ENCODE peak calls at places on chromosomes 4 and X, in four cellular contexts. X is naive thymus-derived CD8-positive, alpha-beta T cell; V is gastrocnemius medialis; D is HFFc6. T is an unnamed sample.

GRCh38 chrX:151875270-151876026 is 37.2 kb upstream of the MAGEA4 start:
- DNase-seq in X (no peak), V (no peak), D (no peak), T (no peak)

GRCh38 chr4:106287353-106287969 is 28.5 kb downstream of the TBCK start:
- DNase-seq in X (no peak), V (no peak), D (peak), T (no peak)

GRCh38 chrX:45888518-45888917 is 656.7 kb downstream of the ZNF674 start:
- DNase-seq in X (no peak), D (no peak), V (no peak), T (no peak)

GRCh38 chrX:44314259-44314734 is 29.2 kb downstream of the EFHC2 start:
- DNase-seq in V (no peak), D (no peak), X (no peak), T (peak)

GRCh38 chr4:152301381-152301780 is 234.5 kb downstream of the FBXW7 start:
- DNase-seq in X (no peak), V (no peak), D (no peak), T (no peak)

GRCh38 chrX:97039363-97040029 is 155.8 kb downstream of the RPA4 start:
- DNase-seq in D (no peak), V (no peak), X (no peak), T (no peak)

GRCh38 chr4:52199574-52200338 is 148.7 kb downstream of the SPATA18 start:
- DNase-seq in X (no peak), D (peak), V (no peak), T (no peak)

GRCh38 chr4:85720736-85721135 is 245.8 kb downstream of the ARHGAP24 start:
- DNase-seq in V (no peak), X (no peak), D (peak), T (no peak)

GRCh38 chrX:136529795-136530194 is 2.2 kb upstream of the VGLL1 start:
- DNase-seq in X (no peak), D (no peak), V (no peak), T (no peak)

GRCh38 chrX:10176121-10177003 is 19.6 kb downstream of the CLCN4 start:
- DNase-seq in D (no peak), V (peak), X (no peak), T (no peak)

GRCh38 chrX:10310502-10310901 is 153.7 kb downstream of the CLCN4 start:
- DNase-seq in D (no peak), X (no peak), V (no peak), T (no peak)

GRCh38 chrX:50798782-50799181 is 15.2 kb downstream of the SHROOM4 start:
- DNase-seq in D (no peak), X (no peak), V (no peak), T (no peak)

GRCh38 chr4:98555798-98556445 is 102.5 kb downstream of the TSPAN5 start:
- DNase-seq in V (no peak), X (no peak), D (no peak), T (no peak)

GRCh38 chr4:89293299-89293698 is 14.3 kb downstream of the GPRIN3 start:
- DNase-seq in X (no peak), V (no peak), D (no peak), T (no peak)